ENCODE peak calls at places on chromosomes 4 and X, in five cellular contexts. R is MM.1S, P is transverse colon, U is RWPE1, F is heart left ventricle. V is an unnamed sample.

GRCh38 chr4:10421344-10422055 is 35.7 kb downstream of the ZNF518B start:
- DNase-seq in F (no peak), R (no peak), P (no peak), U (no peak), V (no peak)

GRCh38 chr4:99024481-99025275 is 29.2 kb downstream of the METAP1 start:
- DNase-seq in P (peak), F (peak), U (no peak), R (no peak), V (no peak)

GRCh38 chrX:82813671-82814078 is 694.4 kb upstream of the POU3F4 start:
- DNase-seq in U (peak), R (no peak), F (no peak), P (no peak), V (no peak)

GRCh38 chr4:93748943-93749342 is 79.6 kb upstream of the ATOH1 start:
- DNase-seq in F (no peak), R (no peak), P (no peak), U (no peak), V (no peak)

GRCh38 chrX:30283456-30284200 is 25.6 kb downstream of the NR0B1 start:
- DNase-seq in R (no peak), F (no peak), U (peak), P (no peak), V (no peak)

GRCh38 chrX:36434521-36434920 is 515.0 kb downstream of the CFAP47 start:
- DNase-seq in R (no peak), F (no peak), P (no peak), U (no peak), V (no peak)

GRCh38 chrX:155020591-155020990 is 1.9 kb downstream of the F8 start:
- DNase-seq in R (no peak), U (no peak), F (no peak), P (no peak), V (no peak)

GRCh38 chrX:49029876-49030275 is 13.3 kb downstream of the TFE3 start:
- DNase-seq in F (no peak), P (peak), R (no peak), U (peak), V (no peak)

GRCh38 chr4:102492531-102493241 is 8.5 kb upstream of the NFKB1 start:
- DNase-seq in R (no peak), P (no peak), U (no peak), F (no peak), V (no peak)

GRCh38 chr4:40962551-40963185 is 212.9 kb downstream of the NSUN7 start:
- DNase-seq in U (no peak), F (no peak), R (no peak), P (no peak), V (no peak)

GRCh38 chr4:57149833-57150232 is 39.6 kb upstream of the IGFBP7 start:
- DNase-seq in F (no peak), U (no peak), R (no peak), P (no peak), V (no peak)

GRCh38 chr4:1746265-1746691 is 25.0 kb downstream of the TACC3 start:
- DNase-seq in R (peak), F (peak), U (peak), P (peak), V (peak)

GRCh38 chrX:105695451-105695850 is 126.9 kb upstream of the NRK start:
- DNase-seq in P (no peak), U (peak), F (no peak), R (no peak), V (no peak)

GRCh38 chr4:108240356-108240755 is 71.6 kb upstream of the LEF1 start:
- DNase-seq in R (no peak), F (no peak), U (no peak), P (no peak), V (no peak)

GRCh38 chr4:163269874-163270273 is 62.5 kb downstream of the NPY1R start:
- DNase-seq in F (no peak), U (no peak), R (no peak), P (no peak), V (no peak)

GRCh38 chrX:13013353-13014110 is 30.9 kb downstream of the FAM9C start:
- DNase-seq in P (peak), U (no peak), F (peak), R (no peak), V (no peak)

GRCh38 chr4:147975902-147976301 is 244.0 kb downstream of the ARHGAP10 start:
- DNase-seq in U (no peak), R (no peak), F (no peak), P (no peak), V (no peak)

DNA sequence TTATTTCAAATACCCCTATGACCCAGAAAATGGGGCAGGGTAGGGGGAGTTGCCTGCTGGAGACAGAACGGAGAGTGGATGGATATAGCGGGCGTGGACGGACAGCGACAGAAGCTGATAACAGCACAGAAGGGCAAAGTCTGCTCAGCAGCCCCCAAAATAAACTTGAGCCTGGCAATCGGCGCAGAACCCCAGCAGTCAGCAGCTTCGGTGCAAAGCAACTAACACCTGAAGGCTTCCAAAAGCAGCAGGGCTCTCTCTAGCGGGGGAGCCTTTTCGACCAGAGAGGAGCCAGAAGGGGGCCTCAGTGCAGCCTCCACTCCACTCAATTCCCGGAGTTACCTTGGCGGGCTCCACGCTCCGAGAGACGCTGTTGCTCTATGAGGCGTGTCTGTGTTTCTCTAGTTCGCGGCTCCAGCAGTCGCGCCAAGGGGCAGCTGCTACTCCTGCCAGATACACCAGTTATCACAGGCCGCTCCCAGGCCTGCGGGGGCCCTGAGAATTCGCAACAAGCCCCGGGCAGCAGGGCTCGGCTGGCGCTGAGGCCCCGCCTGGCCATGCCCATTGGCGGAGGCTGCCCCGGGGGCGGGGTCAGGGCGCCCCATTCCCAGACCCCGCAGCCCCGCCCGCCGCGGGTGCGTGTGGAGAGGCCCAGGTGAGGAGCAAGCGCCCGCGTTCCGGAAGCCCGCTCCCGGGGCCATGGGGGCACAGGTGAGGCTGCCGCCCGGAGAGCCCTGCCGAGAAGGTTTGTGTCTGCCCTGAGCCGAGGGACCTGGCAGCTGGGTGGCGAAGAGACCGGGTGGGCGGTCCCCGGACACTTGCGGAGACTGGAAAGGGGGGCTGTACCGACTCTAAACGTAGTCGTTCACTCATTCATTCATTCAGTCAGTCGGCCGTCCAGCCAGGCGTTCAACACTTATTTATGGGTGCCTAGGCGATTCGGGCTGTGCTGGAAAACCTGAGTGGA is at the start of the genes CNGA1 and NIPAL1:
- DNase-seq in F (peak), P (peak), R (peak), U (peak), V (peak)
- TF ChIP-seq CTCF in F (no peak), P (no peak), R (peak), U (no peak), V (peak)

DNA sequence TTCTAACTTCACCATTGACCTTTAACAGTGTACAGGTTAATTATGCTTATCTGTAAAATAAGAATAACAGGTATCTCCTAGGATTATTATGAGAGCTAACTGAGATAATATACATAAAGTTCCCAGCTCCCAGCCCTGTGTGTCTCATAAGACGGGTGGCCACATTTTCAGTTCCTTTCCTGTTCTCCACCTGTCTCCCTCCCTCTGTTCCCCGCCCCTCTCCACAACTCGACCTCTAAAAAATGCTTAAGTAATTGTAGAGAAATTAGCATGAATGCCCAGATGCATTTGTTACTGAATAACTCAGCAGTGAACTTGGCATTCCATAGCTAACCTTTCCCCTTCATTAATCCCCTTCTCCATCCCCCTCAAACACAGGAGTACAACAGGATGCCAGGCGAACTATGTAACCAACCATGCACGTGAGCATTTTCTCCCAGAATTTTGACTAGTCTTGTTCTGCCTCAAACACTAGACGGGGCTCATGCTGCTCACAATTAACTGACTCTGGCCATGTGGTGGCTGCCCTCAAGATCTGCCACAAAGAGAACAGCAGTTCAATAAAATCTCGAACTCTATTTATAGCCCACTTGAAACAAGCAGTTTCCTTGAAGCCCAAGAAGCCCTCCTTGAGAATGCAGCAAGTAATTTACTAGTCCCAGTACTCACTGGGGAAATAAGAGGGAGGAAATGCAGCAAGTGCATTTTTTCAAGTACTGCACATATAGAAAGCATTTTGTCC is 351.2 kb downstream of the ARHGAP24 start:
- DNase-seq in F (no peak), R (peak), U (no peak), P (peak), V (peak)
- H3K27ac ChIP-seq in F (peak), R (peak), U (no peak), P (no peak), V (peak)

DNA sequence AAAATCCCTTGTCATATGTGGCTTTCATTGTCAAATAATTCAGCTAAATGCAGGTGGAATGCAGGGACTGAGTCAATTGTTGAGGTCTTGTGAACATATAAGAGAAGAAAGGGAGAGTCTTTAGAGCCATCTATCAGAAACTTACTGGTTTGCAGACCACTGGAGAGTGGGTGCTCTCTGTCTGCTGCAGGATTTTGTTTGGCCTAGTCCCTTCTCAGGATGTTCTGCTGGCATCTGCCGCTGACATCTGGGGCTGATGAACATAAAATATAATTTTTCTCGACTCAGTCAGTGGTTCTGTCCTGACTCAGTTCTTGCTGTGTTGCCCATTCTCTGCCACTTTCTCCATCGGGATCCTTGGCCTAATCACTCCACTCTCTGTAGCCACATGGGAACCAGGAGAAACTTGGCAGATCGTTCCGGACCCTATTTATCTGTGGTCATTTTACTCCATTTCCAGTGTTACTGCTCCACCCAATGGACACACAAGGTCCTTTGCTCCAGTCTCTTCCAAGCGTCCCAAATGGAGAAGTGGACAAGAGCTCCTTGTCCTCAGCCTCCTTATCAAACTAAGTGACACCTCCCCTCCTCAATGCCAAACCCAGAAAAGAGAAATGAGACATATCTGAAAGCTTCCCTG is 436.2 kb downstream of the FAT4 start:
- DNase-seq in F (no peak), R (no peak), U (no peak), P (no peak), V (peak)
- TF ChIP-seq CTCF in F (peak), R (no peak), U (no peak), P (no peak), V (peak)

GRCh38 chr4:27288496-27288895 is 427.9 kb downstream of the STIM2 start:
- DNase-seq in F (no peak), P (no peak), R (no peak), U (no peak), V (no peak)

GRCh38 chr4:27293831-27294230 is 433.2 kb downstream of the STIM2 start:
- DNase-seq in F (no peak), U (no peak), R (no peak), P (no peak), V (no peak)

GRCh38 chr4:27289704-27290103 is 429.1 kb downstream of the STIM2 start:
- DNase-seq in F (no peak), U (no peak), P (no peak), R (no peak), V (no peak)
- H3K27ac ChIP-seq in F (no peak), U (no peak), P (no peak), R (no peak), V (no peak)

DNA sequence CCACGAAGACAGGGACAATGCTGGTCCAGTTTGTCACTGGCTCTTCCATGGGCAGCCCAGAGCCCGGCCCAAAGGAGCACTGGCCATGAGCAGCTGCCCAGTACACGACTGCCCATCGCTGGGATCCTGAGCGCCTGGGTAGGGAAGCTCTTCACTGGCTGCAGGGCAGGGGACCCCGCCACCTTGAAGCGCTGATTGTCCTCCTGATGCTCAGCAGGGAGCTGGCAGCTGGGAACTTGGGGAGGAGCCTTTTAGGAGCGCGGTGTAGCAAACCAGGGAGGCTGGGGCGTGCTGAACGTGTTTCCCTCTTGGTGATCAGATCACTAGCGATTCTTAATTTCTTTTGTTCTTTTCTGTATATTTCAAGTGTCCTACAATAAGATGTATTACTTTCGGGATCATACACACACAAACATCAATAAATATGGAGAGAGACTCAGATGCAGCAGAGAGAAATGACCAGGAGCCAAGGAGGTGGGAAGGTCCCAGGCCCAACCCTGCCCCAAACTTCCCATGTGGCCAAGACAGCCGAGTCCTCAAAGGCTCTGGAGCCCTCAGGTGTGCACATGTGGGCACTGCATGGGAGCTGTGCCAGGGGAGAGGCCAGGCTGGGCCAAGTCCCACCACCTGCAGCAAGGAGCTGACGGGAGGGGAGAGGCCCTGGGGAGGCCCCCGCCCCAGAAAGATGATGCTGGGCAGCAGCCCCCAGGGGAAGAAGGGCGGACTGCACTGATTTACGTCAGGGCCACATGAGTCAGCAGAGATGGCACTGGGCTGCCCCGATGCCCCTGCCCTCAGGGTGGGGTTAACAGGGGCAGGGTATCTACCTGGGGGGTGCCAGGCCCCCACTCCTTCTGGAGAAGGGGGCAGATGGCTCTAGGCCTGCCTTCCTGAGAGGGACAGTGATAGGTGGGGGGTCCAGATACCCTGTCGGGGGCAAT is 1.6 kb downstream of the L1CAM start:
- DNase-seq in F (no peak), P (no peak), R (no peak), U (peak), V (no peak)
- TF ChIP-seq CTCF in F (no peak), P (no peak), R (no peak), U (no peak), V (no peak)

GRCh38 chr4:61770456-61770855 is 570.3 kb downstream of the ADGRL3 start:
- DNase-seq in P (no peak), R (no peak), U (no peak), F (no peak), V (no peak)
- H3K27ac ChIP-seq in P (no peak), R (no peak), U (no peak), F (no peak), V (no peak)

V was measured in SK-N-SH.